ENCODE peak calls at places on chromosomes 6 and 20, in ten cellular contexts. A is uterus; G is activated CD4-positive, CD25-positive, alpha-beta regulatory T cell; I is amniotic stem cell; E is ELR; P is activated CD4-positive, alpha-beta T cell treated with anti-CD3 and anti-CD28 coated beads, Interleukin-2, amount 50 U/mL, for 1 hour; F is NB4; K is AG08395; R is osteocyte; V is heart right ventricle. N is an unnamed sample.

GRCh38 chr6:3690506-3690905 is 61.0 kb downstream of the PXDC1 start:
- DNase-seq in P (no peak), G (no peak), A (no peak), I (no peak), K (no peak), F (no peak), R (no peak), V (no peak), E (no peak), N (no peak)

GRCh38 chr20:3592931-3593330 is 70.3 kb downstream of the GFRA4 start:
- DNase-seq in I (no peak), P (no peak), G (no peak), F (no peak), E (no peak), A (no peak), V (no peak), K (no peak), R (no peak), N (no peak)

GRCh38 chr6:136341967-136342366 is 52.3 kb upstream of the BCLAF1 start:
- DNase-seq in E (peak), P (no peak), R (no peak), F (no peak), K (no peak), G (no peak), I (no peak), V (no peak), A (no peak), N (no peak)

GRCh38 chr6:3419624-3420272 is 37.1 kb downstream of the SLC22A23 start:
- DNase-seq in E (peak), V (no peak), R (no peak), A (no peak), F (no peak), K (peak), G (no peak), P (no peak), I (no peak), N (no peak)

GRCh38 chr6:14754636-14755513 is 491.0 kb upstream of the JARID2 start:
- DNase-seq in R (no peak), K (no peak), F (no peak), A (no peak), E (no peak), V (no peak), I (no peak), P (peak), G (no peak), N (no peak)

GRCh38 chr20:64101731-64102621 is 5.4 kb downstream of the NPBWR2 start:
- DNase-seq in I (no peak), V (peak), G (peak), R (no peak), P (peak), K (peak), A (no peak), E (peak), F (peak), N (peak)

GRCh38 chr20:37342231-37343177 is 3.4 kb upstream of the SRC start:
- DNase-seq in K (no peak), I (no peak), V (no peak), F (no peak), E (peak), P (no peak), R (no peak), G (no peak), A (no peak), N (no peak)

GRCh38 chr6:113694278-113695077 is 162.7 kb upstream of the MARCKS start:
- DNase-seq in A (no peak), V (no peak), K (peak), F (peak), I (no peak), E (peak), R (no peak), P (no peak), G (no peak), N (no peak)

GRCh38 chr6:18039481-18039880 is 52.0 kb upstream of the KIF13A start:
- DNase-seq in G (no peak), E (peak), I (no peak), K (no peak), R (no peak), P (no peak), A (no peak), V (no peak), F (no peak), N (no peak)

GRCh38 chr6:39102024-39102820 is 12.8 kb downstream of the SAYSD1 start:
- DNase-seq in A (no peak), I (no peak), R (no peak), P (no peak), G (no peak), V (peak), E (peak), F (peak), K (peak), N (no peak)

GRCh38 chr6:42400886-42401604 is 50.7 kb downstream of the TRERF1 start:
- DNase-seq in F (no peak), G (no peak), R (no peak), K (no peak), A (no peak), V (no peak), P (no peak), E (no peak), I (no peak), N (no peak)

GRCh38 chr20:41587956-41588355 is 30.2 kb downstream of the CHD6 start:
- DNase-seq in V (no peak), F (no peak), G (no peak), R (no peak), P (no peak), I (no peak), K (peak), A (no peak), E (peak), N (no peak)

GRCh38 chr6:160733045-160733646 is 31.1 kb downstream of the PLG start:
- DNase-seq in P (no peak), V (no peak), E (peak), R (no peak), A (peak), F (peak), K (peak), G (no peak), I (no peak), N (peak)

GRCh38 chr6:116108836-116109235 is 8.2 kb downstream of the NT5DC1 start:
- DNase-seq in K (no peak), F (no peak), G (no peak), E (no peak), R (no peak), P (no peak), A (no peak), V (no peak), I (no peak), N (no peak)

GRCh38 chr6:3732345-3733141 is 19.0 kb downstream of the PXDC1 start:
- DNase-seq in E (peak), P (peak), V (peak), A (peak), F (peak), I (peak), G (peak), R (no peak), K (peak), N (no peak)

GRCh38 chr20:9617940-9618339 is 103.5 kb downstream of the LAMP5 start:
- DNase-seq in E (peak), R (no peak), F (peak), G (no peak), V (no peak), K (peak), P (no peak), A (no peak), I (no peak), N (no peak)

GRCh38 chr6:118679293-118679692 is 27.9 kb upstream of the CEP85L start:
- DNase-seq in K (peak), A (no peak), P (no peak), F (peak), R (no peak), I (no peak), V (no peak), E (peak), G (no peak), N (no peak)

GRCh38 chr6:26336355-26337198 is 28.4 kb upstream of the BTN3A2 start:
- DNase-seq in A (no peak), V (no peak), F (peak), R (no peak), E (peak), I (peak), G (no peak), K (peak), P (no peak), N (no peak)

GRCh38 chr20:3010985-3011723 is 32.3 kb upstream of the GNRH2 start:
- DNase-seq in A (no peak), F (no peak), R (no peak), P (no peak), G (no peak), E (peak), K (peak), I (no peak), V (no peak), N (no peak)

GRCh38 chr20:17617212-17617867 is 47.5 kb downstream of the DSTN start:
- DNase-seq in R (peak), K (peak), V (peak), F (peak), P (peak), A (peak), I (no peak), E (peak), G (no peak), N (no peak)

GRCh38 chr20:50123418-50123817 is 10.5 kb upstream of the UBE2V1 start:
- DNase-seq in E (no peak), I (no peak), P (no peak), F (no peak), V (no peak), K (no peak), A (no peak), R (no peak), G (no peak), N (no peak)

GRCh38 chr20:1370548-1371110 is 22.2 kb downstream of the FKBP1A start:
- DNase-seq in R (no peak), A (no peak), I (no peak), V (no peak), F (no peak), K (peak), P (no peak), G (no peak), E (no peak), N (no peak)

GRCh38 chr6:158459726-158460125 is 100.2 kb upstream of the TMEM181 start:
- DNase-seq in E (no peak), V (no peak), R (no peak), K (no peak), A (no peak), I (no peak), P (no peak), G (no peak), F (no peak), N (no peak)

GRCh38 chr6:37987008-37987407 is 167.5 kb downstream of the ZFAND3 start:
- DNase-seq in V (no peak), P (no peak), E (peak), K (peak), R (no peak), I (peak), G (no peak), A (no peak), F (no peak), N (no peak)

GRCh38 chr20:16575390-16576140 is 2.3 kb upstream of the KIF16B start:
- DNase-seq in P (no peak), E (no peak), F (no peak), V (no peak), G (no peak), I (no peak), K (no peak), R (no peak), A (no peak), N (no peak)

GRCh38 chr6:33162471-33162870 is 29.8 kb downstream of the COL11A2 start:
- DNase-seq in K (no peak), G (no peak), I (no peak), V (no peak), E (no peak), A (no peak), R (no peak), F (peak), P (no peak), N (no peak)

GRCh38 chr6:113879186-113880096 is 22.3 kb downstream of the MARCKS start:
- DNase-seq in R (no peak), G (no peak), V (no peak), P (no peak), F (peak), E (peak), K (peak), I (peak), A (peak), N (no peak)

GRCh38 chr20:37524221-37524700 is 3.2 kb downstream of the NNAT start:
- DNase-seq in E (no peak), F (no peak), A (no peak), R (no peak), K (no peak), V (no peak), I (no peak), P (no peak), G (no peak), N (no peak)

GRCh38 chr6:103534107-103534506 is 1325.6 kb downstream of the HACE1 start:
- DNase-seq in P (no peak), A (no peak), V (no peak), R (no peak), F (no peak), I (no peak), K (no peak), G (no peak), E (no peak), N (no peak)

GRCh38 chr6:31805939-31806469 is 762 bp downstream of the LSM2 start:
- DNase-seq in F (no peak), R (no peak), A (no peak), I (no peak), V (no peak), E (no peak), K (no peak), G (no peak), P (no peak), N (no peak)

GRCh38 chr20:46631212-46631869 is 19.9 kb downstream of the SLC13A3 start:
- DNase-seq in E (peak), K (no peak), P (no peak), R (peak), A (no peak), F (peak), V (no peak), G (no peak), I (no peak), N (no peak)

GRCh38 chr6:37483502-37483901 is 16.2 kb downstream of the CCDC167 start:
- DNase-seq in P (no peak), V (no peak), F (no peak), R (no peak), A (no peak), G (no peak), I (no peak), K (no peak), E (no peak), N (no peak)

GRCh38 chr20:43937586-43937985 is 22.9 kb downstream of the TOX2 start:
- DNase-seq in R (no peak), F (no peak), G (no peak), V (no peak), P (no peak), I (no peak), E (no peak), A (no peak), K (peak), N (no peak)

GRCh38 chr6:100462990-100463684 is 1.6 kb downstream of the SIM1 start:
- DNase-seq in G (no peak), A (no peak), P (no peak), V (no peak), F (no peak), K (no peak), E (peak), R (no peak), I (no peak), N (no peak)

GRCh38 chr20:14445902-14446301 is 108.5 kb upstream of the FLRT3 start:
- DNase-seq in A (no peak), G (no peak), V (no peak), K (no peak), I (no peak), E (no peak), F (no peak), P (no peak), R (no peak), N (no peak)

GRCh38 chr6:105929626-105930025 is 156.5 kb upstream of the PRDM1 start:
- DNase-seq in E (no peak), F (no peak), R (no peak), V (no peak), A (no peak), I (no peak), G (no peak), P (no peak), K (no peak), N (no peak)

GRCh38 chr6:168248148-168248620 is 71.4 kb downstream of the DACT2 start:
- DNase-seq in V (no peak), G (no peak), P (no peak), A (no peak), K (no peak), I (no peak), R (no peak), F (no peak), E (no peak), N (no peak)